ENCODE peak calls at places on chromosome 16, in nine cellular contexts. Q is RWPE2; U is NCI-H1092; Z is NT2/D1; X is Daoy; K is choroid plexus epithelial cell; V is stimulated activated CD4-positive, alpha-beta T cell treated with anti-CD3 and anti-CD28 coated beads, Interleukin-1b, Interleukin-23, amount 100 ng/mL, for 1 hour; O is anterior cingulate cortex; T is Right ventricle myocardium superior. I is an unnamed sample.

GRCh38 chr16:27080870-27081269 is 14.1 kb downstream of the C16orf82 start:
- DNase-seq in Q (no peak), U (no peak), Z (peak; percentile 64), X (no peak), K (peak; percentile 39), V (no peak), O (no peak), T (no peak), I (peak; percentile 20)

GRCh38 chr16:19463468-19464315 is 46.0 kb downstream of the TMC5 start:
- DNase-seq in Q (no peak), U (peak; percentile 54), Z (no peak), X (peak; percentile 40), K (no peak), V (no peak), O (no peak), T (no peak), I (peak; percentile 52)

GRCh38 chr16:1296688-1297412 is 12.6 kb upstream of the UBE2I start:
- DNase-seq in Q (peak; percentile 60), U (no peak), Z (no peak), X (peak; percentile 87), K (peak; percentile 23), V (no peak), O (no peak), T (no peak), I (peak; percentile 65)

GRCh38 chr16:67562526-67562917 is at the start of gene CTCF:
- DNase-seq in Q (no peak), U (peak; percentile 76), Z (peak; percentile 57), X (peak; percentile 86), K (peak; percentile 86), V (peak; percentile 63), O (peak; percentile 86), T (peak; percentile 91), I (peak; percentile 81)

GRCh38 chr16:3121843-3122467 is 9.6 kb downstream of the ZNF205 start:
- DNase-seq in Q (no peak), U (peak; percentile 47), Z (no peak), X (no peak), K (peak; percentile 36), V (no peak), O (no peak), T (no peak), I (no peak)

GRCh38 chr16:47019563-47019962 is 46.1 kb upstream of the DNAJA2 start:
- DNase-seq in Q (no peak), U (no peak), Z (no peak), X (no peak), K (peak; percentile 49), V (no peak), O (no peak), T (no peak), I (peak; percentile 15)

GRCh38 chr16:67470314-67470713 is 10.6 kb downstream of the ATP6V0D1 start:
- DNase-seq in Q (no peak), U (peak; percentile 84), Z (no peak), X (no peak), K (no peak), V (no peak), O (peak; percentile 80), T (peak; percentile 94), I (no peak)

GRCh38 chr16:4465977-4466779 is 8.2 kb downstream of the NMRAL1 start:
- DNase-seq in Q (no peak), U (no peak), Z (no peak), X (no peak), K (no peak), V (no peak), O (no peak), T (peak; percentile 83), I (no peak)

GRCh38 chr16:50244140-50244503 is 22.2 kb upstream of the ADCY7 start:
- DNase-seq in Q (no peak), U (no peak), Z (no peak), X (no peak), K (no peak), V (no peak), O (no peak), T (no peak), I (peak; percentile 35)

GRCh38 chr16:85574672-85575475 is 38.2 kb upstream of the GSE1 start:
- DNase-seq in Q (no peak), U (no peak), Z (no peak), X (no peak), K (no peak), V (no peak), O (no peak), T (no peak), I (no peak)

GRCh38 chr16:55000595-55000994 is 69.9 kb downstream of the IRX5 start:
- DNase-seq in Q (no peak), U (no peak), Z (no peak), X (peak; percentile 71), K (peak; percentile 4), V (no peak), O (no peak), T (no peak), I (peak; percentile 58)

GRCh38 chr16:60031751-60032150 is 1297.6 kb upstream of the GOT2 start:
- DNase-seq in Q (no peak), U (no peak), Z (no peak), X (no peak), K (peak; percentile 5), V (no peak), O (no peak), T (no peak), I (no peak)

GRCh38 chr16:48590476-48590875 is 19.5 kb downstream of the N4BP1 start:
- DNase-seq in Q (no peak), U (no peak), Z (no peak), X (no peak), K (no peak), V (no peak), O (no peak), T (no peak), I (no peak)

GRCh38 chr16:72978212-72978611 is 69.7 kb downstream of the ZFHX3 start:
- DNase-seq in Q (no peak), U (no peak), Z (no peak), X (no peak), K (peak; percentile 80), V (no peak), O (no peak), T (no peak), I (no peak)

GRCh38 chr16:31064882-31065461 is 9.1 kb downstream of the ZNF668 start:
- DNase-seq in Q (no peak), U (no peak), Z (no peak), X (peak; percentile 79), K (peak; percentile 95), V (no peak), O (no peak), T (peak; percentile 73), I (peak; percentile 51)

GRCh38 chr16:81676571-81677374 is 102.3 kb upstream of the PLCG2 start:
- DNase-seq in Q (no peak), U (no peak), Z (no peak), X (no peak), K (no peak), V (no peak), O (no peak), T (no peak), I (no peak)

GRCh38 chr16:1310832-1311200 is 1.4 kb downstream of the UBE2I start:
- DNase-seq in Q (no peak), U (no peak), Z (no peak), X (no peak), K (peak; percentile 44), V (no peak), O (no peak), T (no peak), I (no peak)

GRCh38 chr16:87736003-87736382 is 29.8 kb downstream of the KLHDC4 start:
- DNase-seq in Q (no peak), U (no peak), Z (no peak), X (no peak), K (no peak), V (no peak), O (no peak), T (no peak), I (no peak)

I was measured in MCF 10A.